ENCODE peak calls at places on chromosomes 6 and 20, in seven cellular contexts. G is neural crest cell; F is hypothalamus; A is immature natural killer cell; O is mucosa of gallbladder; E is stimulated activated CD8-positive, alpha-beta memory T cell treated with anti-CD3 and anti-CD28 coated beads, Interleukin-4, amount 100 ng/mL, for 48 hours; U is HTR-8/SVneo. R is an unnamed sample.

GRCh38 chr6:16999486-17000436 is 102.1 kb upstream of the STMND1 start:
- DNase-seq in E (no peak), U (no peak), A (no peak), F (no peak), G (no peak), O (no peak), R (no peak)

GRCh38 chr6:137872071-137872470 is 5.0 kb downstream of the TNFAIP3 start:
- DNase-seq in O (no peak), A (no peak), F (no peak), E (no peak), G (no peak), U (no peak), R (no peak)

GRCh38 chr20:18288748-18289705 is 700 bp downstream of the ZNF133 start:
- DNase-seq in O (no peak), E (no peak), F (no peak), G (no peak), U (peak), A (no peak), R (no peak)

GRCh38 chr6:163496205-163496604 is 81.7 kb downstream of the QKI start:
- DNase-seq in G (no peak), O (no peak), U (no peak), F (no peak), E (no peak), A (no peak), R (no peak)

GRCh38 chr20:58078741-58079522 is 149.5 kb downstream of the ANKRD60 start:
- DNase-seq in E (no peak), U (peak), O (no peak), A (no peak), F (no peak), G (no peak), R (peak)

GRCh38 chr6:13830803-13831202 is 16.4 kb upstream of the MCUR1 start:
- DNase-seq in E (no peak), G (no peak), F (no peak), A (no peak), U (no peak), O (no peak), R (no peak)

GRCh38 chr6:147507162-147508072 is 1.1 kb upstream of the SAMD5 start:
- DNase-seq in F (no peak), U (peak), O (no peak), A (no peak), E (no peak), G (peak), R (no peak)

GRCh38 chr6:14635195-14635594 is 517.6 kb downstream of the CD83 start:
- DNase-seq in E (peak), O (no peak), U (no peak), G (no peak), A (peak), F (no peak), R (no peak)

GRCh38 chr6:72245565-72245964 is 359.2 kb downstream of the RIMS1 start:
- DNase-seq in G (no peak), F (no peak), U (peak), A (no peak), O (no peak), E (no peak), R (no peak)

GRCh38 chr6:137552146-137552545 is 58.0 kb upstream of the OLIG3 start:
- DNase-seq in U (no peak), F (no peak), O (no peak), A (no peak), E (no peak), G (no peak), R (no peak)

GRCh38 chr20:5835234-5835845 is 85.1 kb downstream of the SHLD1 start:
- DNase-seq in G (no peak), E (no peak), U (peak), O (no peak), A (no peak), F (no peak), R (peak)

GRCh38 chr6:75735491-75736186 is 13.4 kb upstream of the MYO6 start:
- DNase-seq in G (no peak), O (peak), F (no peak), E (no peak), U (no peak), A (no peak), R (no peak)

GRCh38 chr6:107956586-107957164 is 1.3 kb downstream of the SEC63 start:
- DNase-seq in U (peak), A (no peak), G (no peak), F (no peak), E (no peak), O (no peak), R (no peak)

GRCh38 chr6:105324386-105325000 is 78.4 kb downstream of the PREP start:
- DNase-seq in G (no peak), U (no peak), A (no peak), O (no peak), F (no peak), E (no peak), R (no peak)

GRCh38 chr6:31294056-31294455 is 22.2 kb upstream of the HLA-C start:
- DNase-seq in O (no peak), E (no peak), G (no peak), F (no peak), A (no peak), U (no peak), R (no peak)

GRCh38 chr6:1614767-1615650 is 5.3 kb downstream of the FOXC1 start:
- DNase-seq in U (no peak), G (no peak), O (no peak), F (no peak), A (no peak), E (no peak), R (no peak)

GRCh38 chr6:146590492-146590891 is 8.3 kb upstream of the ADGB start:
- DNase-seq in F (no peak), U (no peak), A (no peak), E (no peak), O (no peak), G (no peak), R (no peak)

GRCh38 chr20:43993552-43993951 is 78.9 kb downstream of the TOX2 start:
- DNase-seq in G (no peak), F (no peak), E (no peak), U (no peak), A (no peak), O (no peak), R (no peak)

GRCh38 chr6:161985911-161986310 is 712.0 kb upstream of the AGPAT4 start:
- DNase-seq in A (no peak), F (no peak), O (no peak), U (no peak), G (no peak), E (no peak), R (no peak)

GRCh38 chr6:98848539-98849210 is 14.3 kb downstream of the POU3F2 start:
- DNase-seq in U (no peak), G (no peak), E (no peak), F (no peak), A (no peak), O (no peak), R (no peak)

GRCh38 chr20:56829788-56830385 is 200.8 kb downstream of the TFAP2C start:
- DNase-seq in E (no peak), U (no peak), F (no peak), O (no peak), G (no peak), A (no peak), R (no peak)

GRCh38 chr6:100464162-100464851 is 414 bp downstream of the SIM1 start:
- DNase-seq in O (no peak), A (no peak), U (no peak), G (no peak), F (no peak), E (no peak), R (no peak)

GRCh38 chr20:2946988-2947961 is 74.0 kb downstream of the PTPRA start:
- DNase-seq in O (peak), A (no peak), G (peak), U (no peak), F (no peak), E (no peak), R (no peak)

GRCh38 chr6:108082539-108082938 is 8.0 kb upstream of the OSTM1 start:
- DNase-seq in F (no peak), U (no peak), A (no peak), G (no peak), E (no peak), O (no peak), R (no peak)

GRCh38 chr6:71393471-71393870 is 104.9 kb downstream of the OGFRL1 start:
- DNase-seq in F (no peak), G (no peak), A (no peak), U (no peak), E (no peak), O (no peak), R (no peak)

GRCh38 chr20:61297491-61297890 is 45.4 kb downstream of the CDH4 start:
- DNase-seq in O (no peak), G (no peak), F (no peak), E (no peak), U (no peak), A (no peak), R (no peak)

GRCh38 chr6:151239603-151240035 is at the start of gene AKAP12:
- DNase-seq in U (no peak), G (no peak), A (no peak), O (peak), E (peak), F (peak), R (peak)

GRCh38 chr20:24833592-24833991 is 115.5 kb upstream of the CST7 start:
- DNase-seq in O (no peak), U (no peak), F (no peak), A (no peak), E (no peak), G (no peak), R (no peak)

GRCh38 chr20:56566621-56567020 is 33.6 kb downstream of the FAM209B start:
- DNase-seq in O (no peak), G (no peak), U (no peak), F (no peak), A (no peak), E (no peak), R (no peak)

GRCh38 chr6:113763883-113764282 is 93.3 kb upstream of the MARCKS start:
- DNase-seq in U (no peak), F (no peak), A (no peak), G (no peak), E (no peak), O (no peak), R (no peak)

GRCh38 chr6:109143191-109143590 is 47.9 kb downstream of the CEP57L1 start:
- DNase-seq in A (no peak), U (no peak), O (no peak), F (no peak), G (no peak), E (no peak), R (no peak)

GRCh38 chr6:164832410-164832809 is 477.0 kb downstream of the C6orf118 start:
- DNase-seq in E (no peak), F (no peak), G (no peak), A (no peak), O (no peak), U (no peak), R (no peak)

GRCh38 chr6:6918216-6918983 is 189.4 kb upstream of the RREB1 start:
- DNase-seq in O (no peak), F (no peak), U (peak), A (no peak), E (peak), G (no peak), R (no peak)

GRCh38 chr6:13425971-13426931 is 61.1 kb downstream of the GFOD1 start:
- DNase-seq in A (no peak), U (no peak), E (peak), O (no peak), F (no peak), G (no peak), R (no peak)

R was measured in ureter.